ENCODE peak calls at places on chromosomes 11 and 22, in four cellular contexts. A, M, I and F are unnamed samples.

GRCh38 chr22:49811014-49811791 is 16.5 kb downstream of the BRD1 start:
- DNase-seq in A (no peak), M (no peak), I (no peak), F (no peak)

GRCh38 chr22:48256041-48256739 is 1493.7 kb downstream of the TBC1D22A start:
- DNase-seq in A (no peak), M (no peak), I (no peak), F (no peak)

GRCh38 chr11:96424693-96425092 is 34.9 kb downstream of the JRKL start:
- DNase-seq in A (no peak), M (no peak), I (no peak), F (no peak)

GRCh38 chr11:6206456-6207180 is 1.3 kb downstream of the C11orf42 start:
- DNase-seq in A (no peak), M (no peak), I (no peak), F (no peak)

GRCh38 chr11:132734217-132734616 is 798.1 kb downstream of the OPCML start:
- DNase-seq in A (no peak), M (no peak), I (no peak), F (no peak)

GRCh38 chr22:39148727-39149535 is 3.5 kb downstream of the CBX7 start:
- DNase-seq in A (peak; percentile 32), M (peak; percentile 50), I (peak; percentile 75), F (peak; percentile 87)

GRCh38 chr11:114166389-114166788 is 106.9 kb downstream of the ZBTB16 start:
- DNase-seq in A (no peak), M (no peak), I (no peak), F (no peak)

GRCh38 chr22:49629024-49629570 is 198.6 kb downstream of the BRD1 start:
- DNase-seq in A (no peak), M (no peak), I (no peak), F (no peak)

GRCh38 chr11:66216911-66217310 is 51.5 kb upstream of the RAB1B start:
- DNase-seq in A (no peak), M (no peak), I (no peak), F (no peak)

GRCh38 chr22:24805790-24806662 is at the start of gene SGSM1:
- DNase-seq in A (peak; percentile 56), M (peak; percentile 73), I (peak; percentile 89), F (peak; percentile 47)

GRCh38 chr11:10568486-10568941 is at the start of gene LYVE1:
- DNase-seq in A (no peak), M (no peak), I (peak; percentile 33), F (no peak)

GRCh38 chr22:48004038-48004437 is 1241.6 kb downstream of the TBC1D22A start:
- DNase-seq in A (no peak), M (no peak), I (no peak), F (no peak)

GRCh38 chr11:13339196-13340153 is 61.9 kb downstream of the BMAL1 start:
- DNase-seq in A (no peak), M (no peak), I (no peak), F (no peak)

GRCh38 chr11:86574493-86575207 is 97.8 kb downstream of the ME3 start:
- DNase-seq in A (no peak), M (no peak), I (no peak), F (no peak)

GRCh38 chr11:125284209-125284608 is 119.7 kb downstream of the PKNOX2 start:
- DNase-seq in A (no peak), M (no peak), I (no peak), F (no peak)

GRCh38 chr22:39725351-39726035 is 154.9 kb downstream of the CACNA1I start:
- DNase-seq in A (no peak), M (no peak), I (no peak), F (no peak)

GRCh38 chr11:13699870-13700269 is 31.4 kb downstream of the FAR1 start:
- DNase-seq in A (no peak), M (no peak), I (no peak), F (no peak)

GRCh38 chr11:15327786-15328231 is 213.1 kb downstream of the INSC start:
- DNase-seq in A (no peak), M (no peak), I (peak; percentile 56), F (no peak)

GRCh38 chr11:134120143-134120850 is 51.4 kb downstream of the JAM3 start:
- DNase-seq in A (peak; percentile 50), M (no peak), I (peak; percentile 60), F (no peak)

GRCh38 chr11:61627831-61628753 is 47.2 kb upstream of the SYT7 start:
- DNase-seq in A (no peak), M (no peak), I (peak; percentile 76), F (no peak)

GRCh38 chr22:29946220-29946619 is 63.2 kb downstream of the MTMR3 start:
- DNase-seq in A (no peak), M (no peak), I (no peak), F (no peak)

GRCh38 chr11:33930317-33931021 is 38.6 kb upstream of the LMO2 start:
- DNase-seq in A (no peak), M (no peak), I (no peak), F (no peak)

GRCh38 chr11:126484266-126484665 is 128.8 kb downstream of the ST3GAL4 start:
- DNase-seq in A (no peak), M (no peak), I (no peak), F (no peak)

GRCh38 chr22:31846161-31847115 is 92.6 kb downstream of the DEPDC5 start:
- DNase-seq in A (no peak), M (no peak), I (no peak), F (no peak)

GRCh38 chr11:128725630-128726461 is 32.0 kb downstream of the FLI1 start:
- DNase-seq in A (no peak), M (peak; percentile 42), I (no peak), F (peak; percentile 78)

GRCh38 chr22:37184816-37185541 is 3.1 kb downstream of the C1QTNF6 start:
- DNase-seq in A (no peak), M (no peak), I (peak; percentile 14), F (no peak)

GRCh38 chr11:16293204-16293681 is 63.1 kb downstream of the SOX6 start:
- DNase-seq in A (no peak), M (no peak), I (no peak), F (no peak)

GRCh38 chr11:7969756-7970646 is 4.8 kb upstream of the NLRP10 start:
- DNase-seq in A (no peak), M (no peak), I (no peak), F (no peak)

GRCh38 chr11:35619030-35619753 is 932 bp downstream of the FJX1 start:
- DNase-seq in A (peak; percentile 58), M (peak; percentile 21), I (peak; percentile 49), F (no peak)